ENCODE peak calls at places on chromosomes 13 and 19, in seven cellular contexts. One of them, this sample, is unnamed.

GRCh38 chr19:34405892-34406660 is 1.9 kb downstream of the PDCD2L start:
- DNase-seq in AG04450: no peak
- DNase-seq in head of caudate nucleus: no peak
- DNase-seq in dorsolateral prefrontal cortex: no peak
- DNase-seq in substantia nigra: no peak
- DNase-seq in activated naive CD4-positive, alpha-beta T cell: no peak
- DNase-seq in colonic mucosa: no peak
- DNase-seq in this sample: no peak

GRCh38 chr13:24650157-24650556 is 30.1 kb upstream of the ATP12A start:
- DNase-seq in AG04450: no peak
- DNase-seq in head of caudate nucleus: no peak
- DNase-seq in dorsolateral prefrontal cortex: no peak
- DNase-seq in substantia nigra: no peak
- DNase-seq in activated naive CD4-positive, alpha-beta T cell: no peak
- DNase-seq in colonic mucosa: no peak
- DNase-seq in this sample: no peak

GRCh38 chr13:27406178-27406939 is 18.1 kb upstream of the GTF3A start:
- DNase-seq in AG04450: no peak
- DNase-seq in head of caudate nucleus: no peak
- DNase-seq in dorsolateral prefrontal cortex: no peak
- DNase-seq in substantia nigra: no peak
- DNase-seq in activated naive CD4-positive, alpha-beta T cell: no peak
- DNase-seq in colonic mucosa: peak
- DNase-seq in this sample: peak

GRCh38 chr19:36084231-36085009 is 26.5 kb upstream of the OVOL3 start:
- DNase-seq in AG04450: no peak
- DNase-seq in head of caudate nucleus: no peak
- DNase-seq in dorsolateral prefrontal cortex: no peak
- DNase-seq in substantia nigra: no peak
- DNase-seq in activated naive CD4-positive, alpha-beta T cell: no peak
- DNase-seq in colonic mucosa: no peak
- DNase-seq in this sample: no peak

GRCh38 chr19:16477311-16477710 is 5.5 kb upstream of the EPS15L1 start:
- DNase-seq in AG04450: no peak
- DNase-seq in head of caudate nucleus: no peak
- DNase-seq in dorsolateral prefrontal cortex: no peak
- DNase-seq in substantia nigra: no peak
- DNase-seq in activated naive CD4-positive, alpha-beta T cell: no peak
- DNase-seq in colonic mucosa: no peak
- DNase-seq in this sample: no peak

GRCh38 chr19:3690551-3691371 is 9.5 kb downstream of the PIP5K1C start:
- DNase-seq in AG04450: no peak
- DNase-seq in head of caudate nucleus: no peak
- DNase-seq in dorsolateral prefrontal cortex: no peak
- DNase-seq in substantia nigra: no peak
- DNase-seq in activated naive CD4-positive, alpha-beta T cell: no peak
- DNase-seq in colonic mucosa: no peak
- DNase-seq in this sample: no peak

GRCh38 chr13:78194904-78195639 is 276.4 kb upstream of the EDNRB start:
- DNase-seq in AG04450: no peak
- DNase-seq in head of caudate nucleus: no peak
- DNase-seq in dorsolateral prefrontal cortex: no peak
- DNase-seq in substantia nigra: no peak
- DNase-seq in activated naive CD4-positive, alpha-beta T cell: no peak
- DNase-seq in colonic mucosa: no peak
- DNase-seq in this sample: no peak

GRCh38 chr13:44218501-44219240 is 155.0 kb upstream of the SERP2 start:
- DNase-seq in AG04450: no peak
- DNase-seq in head of caudate nucleus: no peak
- DNase-seq in dorsolateral prefrontal cortex: no peak
- DNase-seq in substantia nigra: peak
- DNase-seq in activated naive CD4-positive, alpha-beta T cell: no peak
- DNase-seq in colonic mucosa: peak
- DNase-seq in this sample: peak

GRCh38 chr19:55251296-55252081 is 7.3 kb downstream of the PPP6R1 start:
- DNase-seq in AG04450: no peak
- DNase-seq in head of caudate nucleus: no peak
- DNase-seq in dorsolateral prefrontal cortex: no peak
- DNase-seq in substantia nigra: no peak
- DNase-seq in activated naive CD4-positive, alpha-beta T cell: peak
- DNase-seq in colonic mucosa: peak
- DNase-seq in this sample: no peak